ENCODE peak calls at places on chromosomes 5 and 9, in eight cellular contexts. X is aorta, I is stomach, F is H9, P is Peyer's patch, W is adipocyte, L is left ventricle myocardium inferior, A is GM23338. O is an unnamed sample. For H3K27me3, the result is how much of the 10 kb centered on the place peaks cover.

GRCh38 chr5:372911-373709 is 51.6 kb downstream of the AHRR start:
- DNase-seq in X (peak), I (peak), F (peak), P (peak), W (no peak), L (no peak), A (peak), O (peak)

GRCh38 chr5:11904270-11904906 is at the start of gene CTNND2:
- DNase-seq in X (no peak), I (no peak), F (peak), P (no peak), W (peak), L (no peak), A (peak), O (no peak)

GRCh38 chr9:113221800-113222481 is 597 bp downstream of the SLC31A1 start:
- DNase-seq in X (no peak), I (no peak), F (no peak), P (no peak), W (no peak), L (no peak), A (no peak), O (no peak)

GRCh38 chr5:118906932-118907331 is 81.4 kb downstream of the DTWD2 start:
- DNase-seq in X (no peak), I (no peak), F (no peak), P (no peak), W (no peak), L (no peak), A (no peak), O (no peak)

GRCh38 chr9:129560849-129561248 is 60.1 kb downstream of the C9orf50 start:
- DNase-seq in X (no peak), I (no peak), F (no peak), P (no peak), W (no peak), L (no peak), A (no peak), O (no peak)

GRCh38 chr9:20619492-20619860 is 2.8 kb downstream of the MLLT3 start:
- DNase-seq in X (no peak), I (no peak), F (no peak), P (no peak), W (no peak), L (no peak), A (no peak), O (no peak)

GRCh38 chr9:109640232-109641078 is 139.5 kb upstream of the PALM2AKAP2 start:
- DNase-seq in X (peak), I (peak), F (peak), P (no peak), W (peak), L (peak), A (peak), O (peak)

GRCh38 chr5:181060231-181060590 is 20.1 kb downstream of the BTNL9 start:
- DNase-seq in X (no peak), I (no peak), F (no peak), P (no peak), W (no peak), L (no peak), A (no peak), O (no peak)

GRCh38 chr5:153678617-153679329 is 188.3 kb downstream of the GRIA1 start:
- DNase-seq in X (no peak), I (no peak), F (no peak), P (no peak), W (no peak), L (peak), A (no peak), O (no peak)

GRCh38 chr5:124421584-124421983 is 324.9 kb downstream of the ZNF608 start:
- DNase-seq in X (no peak), I (no peak), F (no peak), P (no peak), W (no peak), L (no peak), A (no peak), O (no peak)

GRCh38 chr9:134496413-134497282 is 145.0 kb upstream of the COL5A1 start:
- DNase-seq in X (peak), I (no peak), F (no peak), P (no peak), W (no peak), L (no peak), A (no peak), O (no peak)

GRCh38 chr9:18297532-18297872 is 176.5 kb upstream of the ADAMTSL1 start:
- DNase-seq in X (no peak), I (no peak), F (peak), P (no peak), W (no peak), L (no peak), A (peak), O (no peak)

DNA sequence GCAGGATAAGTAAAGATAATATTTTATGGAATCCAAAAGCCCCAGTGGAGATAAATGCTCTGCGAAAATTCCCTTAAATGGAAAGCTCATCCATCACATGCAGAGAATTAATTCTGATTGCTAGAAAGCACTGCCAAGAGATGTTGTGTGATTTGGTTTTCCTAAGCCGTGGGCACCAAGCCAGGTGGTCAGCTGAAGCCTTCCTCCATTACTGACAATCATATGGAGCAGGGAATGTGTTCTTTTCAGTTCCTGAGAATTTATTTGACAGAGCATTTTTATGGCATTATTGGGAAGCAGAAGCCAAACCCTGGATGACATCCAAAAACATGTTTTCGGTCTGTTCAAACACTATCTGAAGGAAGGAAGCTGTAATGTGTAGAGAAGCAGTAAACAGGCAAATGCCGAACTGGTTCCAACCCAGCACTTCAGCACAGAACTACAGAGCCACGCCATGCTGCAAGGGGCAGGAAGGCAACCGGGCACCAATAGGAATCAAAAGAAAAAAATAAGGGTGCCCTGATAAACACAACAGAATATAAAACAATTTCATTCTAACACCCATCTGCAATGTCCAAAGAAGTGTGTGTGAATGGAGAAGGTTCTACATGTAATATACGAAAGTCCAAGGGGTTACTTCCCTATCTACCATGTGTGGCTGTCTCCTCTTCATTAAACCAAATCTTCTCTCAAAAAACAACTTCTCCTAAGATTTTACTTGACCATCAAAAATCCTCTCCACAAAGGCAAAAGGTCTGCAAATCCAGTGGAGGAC is 12.3 kb downstream of the ARSB start:
- DNase-seq in X (no peak), I (peak), F (no peak), P (no peak), W (peak), L (peak), A (no peak), O (peak)
- H3K27me3 ChIP-seq in X (under half), I (under half), F (under half), P (under half), W (under half), L (under half), A (under half), O (under half)

GRCh38 chr9:132167192-132167591 is 5.3 kb downstream of the NTNG2 start:
- DNase-seq in X (no peak), I (no peak), F (no peak), P (no peak), W (no peak), L (no peak), A (no peak), O (no peak)
- H3K27me3 ChIP-seq in X (under half), I (half or more), F (under half), P (under half), W (half or more), L (half or more), A (under half), O (under half)

DNA sequence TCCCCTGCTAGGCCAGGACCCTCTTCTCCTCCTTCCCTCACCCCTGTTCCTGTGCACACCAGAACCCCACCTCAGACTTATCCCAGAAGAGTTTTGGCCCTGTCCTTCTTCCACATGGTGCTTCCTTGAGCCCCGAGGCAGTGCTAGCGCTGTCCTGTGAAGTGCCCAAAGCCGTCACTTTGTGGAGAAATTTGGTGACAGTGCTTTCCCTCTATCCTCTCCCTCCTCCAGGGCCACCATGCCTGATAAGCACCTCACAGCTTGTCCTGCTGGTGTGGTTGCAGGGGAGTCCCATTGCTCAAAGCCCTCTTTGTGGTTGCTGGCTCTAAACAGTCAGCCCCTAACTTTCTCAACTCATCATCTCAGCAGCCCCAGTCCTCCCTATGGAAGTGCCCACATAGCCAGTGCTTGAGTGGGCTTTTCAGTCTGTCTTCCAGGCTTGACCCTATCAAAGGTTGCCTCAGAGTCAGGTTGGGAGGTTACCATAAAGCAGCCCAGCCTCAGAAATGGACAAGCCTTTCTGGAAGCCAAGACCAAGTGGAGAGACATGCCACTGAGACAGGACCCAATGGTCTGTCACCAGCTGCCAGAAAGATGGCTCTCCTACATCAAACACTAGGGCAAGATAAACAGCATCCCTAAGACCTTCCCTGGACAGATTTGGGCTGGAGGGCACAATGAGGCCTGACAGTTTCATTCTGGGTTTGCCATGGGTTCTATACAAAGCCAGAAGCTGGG is 18.0 kb downstream of the IGIP start:
- DNase-seq in X (no peak), I (no peak), F (no peak), P (no peak), W (no peak), L (no peak), A (no peak), O (no peak)
- H3K27me3 ChIP-seq in X (under half), I (under half), F (under half), P (under half), W (under half), L (under half), A (under half), O (under half)

GRCh38 chr5:176848651-176849050 is 38.3 kb downstream of the UNC5A start:
- DNase-seq in X (no peak), I (no peak), F (no peak), P (no peak), W (no peak), L (no peak), A (no peak), O (no peak)
- H3K27me3 ChIP-seq in X (under half), I (half or more), F (under half), P (under half), W (half or more), L (half or more), A (under half), O (under half)

GRCh38 chr5:50962934-50963646 is 296.7 kb downstream of the PARP8 start:
- DNase-seq in X (peak), I (peak), F (peak), P (peak), W (peak), L (peak), A (peak), O (peak)
- H3K27me3 ChIP-seq in X (under half), I (under half), F (under half), P (under half), W (under half), L (half or more), A (half or more), O (half or more)

DNA sequence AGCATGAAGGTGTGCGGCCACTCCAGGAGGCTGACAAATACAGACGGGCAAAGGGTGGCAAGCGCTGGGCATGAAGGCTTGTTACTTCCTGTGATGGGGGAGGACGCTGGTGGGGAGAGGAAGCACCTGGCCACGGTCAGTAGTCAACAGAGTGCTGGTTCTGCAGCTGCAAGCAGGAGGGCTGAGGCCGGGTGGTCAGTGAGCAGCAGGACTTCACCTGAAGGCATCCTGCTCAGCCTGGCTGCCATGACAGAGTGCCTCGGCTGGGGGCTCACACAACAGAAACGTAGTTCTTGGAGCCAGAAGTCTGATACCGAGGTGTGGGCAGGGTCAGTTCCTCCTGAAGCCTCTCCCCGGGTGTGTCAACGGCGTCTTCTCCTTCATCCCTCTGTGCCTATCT is 118.6 kb upstream of the IRX4 start:
- DNase-seq in X (no peak), I (no peak), F (no peak), P (no peak), W (no peak), L (no peak), A (no peak), O (no peak)
- H3K27me3 ChIP-seq in X (under half), I (under half), F (under half), P (under half), W (under half), L (under half), A (under half), O (under half)

GRCh38 chr5:51375084-51375483 is 8.2 kb upstream of the ISL1 start:
- DNase-seq in X (no peak), I (no peak), F (no peak), P (no peak), W (no peak), L (no peak), A (no peak), O (no peak)

GRCh38 chr5:51378415-51378777 is 4.9 kb upstream of the ISL1 start:
- DNase-seq in X (no peak), I (no peak), F (peak), P (no peak), W (no peak), L (no peak), A (peak), O (no peak)

GRCh38 chr5:51378061-51378409 is 5.2 kb upstream of the ISL1 start:
- DNase-seq in X (no peak), I (no peak), F (no peak), P (no peak), W (no peak), L (no peak), A (no peak), O (no peak)

GRCh38 chr5:51377151-51378060 is 5.8 kb upstream of the ISL1 start:
- DNase-seq in X (no peak), I (no peak), F (peak), P (no peak), W (no peak), L (no peak), A (peak), O (no peak)

GRCh38 chr5:51376504-51376903 is 6.7 kb upstream of the ISL1 start:
- DNase-seq in X (no peak), I (no peak), F (no peak), P (no peak), W (no peak), L (no peak), A (no peak), O (no peak)
- H3K27me3 ChIP-seq in X (under half), I (under half), F (half or more), P (under half), W (half or more), L (half or more), A (half or more), O (half or more)

GRCh38 chr5:172545291-172545761 is 91.0 kb upstream of the SH3PXD2B start:
- DNase-seq in X (peak), I (no peak), F (no peak), P (no peak), W (no peak), L (no peak), A (no peak), O (peak)
- H3K27me3 ChIP-seq in X (under half), I (under half), F (under half), P (under half), W (half or more), L (under half), A (under half), O (under half)

GRCh38 chr5:139901971-139902370 is 106.4 kb downstream of the PSD2 start:
- DNase-seq in X (no peak), I (no peak), F (no peak), P (no peak), W (no peak), L (no peak), A (peak), O (no peak)

GRCh38 chr5:139898981-139899380 is 103.4 kb downstream of the PSD2 start:
- DNase-seq in X (no peak), I (no peak), F (no peak), P (no peak), W (no peak), L (no peak), A (no peak), O (no peak)

GRCh38 chr5:139900546-139901250 is 105.1 kb downstream of the PSD2 start:
- DNase-seq in X (no peak), I (no peak), F (no peak), P (no peak), W (no peak), L (no peak), A (no peak), O (no peak)

GRCh38 chr5:139903450-139903804 is 107.8 kb downstream of the PSD2 start:
- DNase-seq in X (no peak), I (no peak), F (no peak), P (no peak), W (no peak), L (no peak), A (peak), O (no peak)

DNA sequence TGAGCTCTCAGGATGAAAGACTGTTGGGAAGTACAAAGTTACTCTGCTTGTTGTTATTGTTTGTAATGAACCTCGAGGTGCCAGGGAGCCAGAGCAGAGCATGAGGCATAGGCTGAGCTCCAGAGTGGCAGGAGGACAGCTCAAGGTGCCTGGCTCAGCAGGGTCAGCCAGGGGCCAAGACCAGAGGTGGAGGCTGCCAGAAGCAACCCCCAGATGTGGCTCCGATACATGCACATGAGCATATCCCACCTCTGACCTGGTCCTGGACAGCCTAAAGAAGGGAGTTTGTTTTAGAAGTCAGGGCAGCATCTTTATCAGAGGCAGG is 105.6 kb downstream of the PSD2 start:
- DNase-seq in X (no peak), I (no peak), F (no peak), P (no peak), W (no peak), L (no peak), A (no peak), O (no peak)
- H3K27me3 ChIP-seq in X (under half), I (half or more), F (under half), P (under half), W (under half), L (under half), A (half or more), O (under half)

GRCh38 chr5:178434851-178435250 is 155.3 kb downstream of the COL23A1 start:
- DNase-seq in X (peak), I (no peak), F (peak), P (no peak), W (no peak), L (peak), A (no peak), O (no peak)

GRCh38 chr5:178435321-178436238 is 154.6 kb downstream of the COL23A1 start:
- DNase-seq in X (peak), I (no peak), F (no peak), P (no peak), W (no peak), L (no peak), A (no peak), O (no peak)

GRCh38 chr5:178432421-178433272 is 157.5 kb downstream of the COL23A1 start:
- DNase-seq in X (peak), I (no peak), F (no peak), P (no peak), W (no peak), L (no peak), A (no peak), O (no peak)

GRCh38 chr5:178433273-178433775 is 156.9 kb downstream of the COL23A1 start:
- DNase-seq in X (peak), I (no peak), F (no peak), P (no peak), W (no peak), L (no peak), A (no peak), O (no peak)

GRCh38 chr5:178434016-178434761 is 156.0 kb downstream of the COL23A1 start:
- DNase-seq in X (peak), I (no peak), F (no peak), P (no peak), W (no peak), L (no peak), A (no peak), O (no peak)
- H3K27me3 ChIP-seq in X (under half), I (under half), F (under half), P (under half), W (under half), L (under half), A (under half), O (under half)

O was measured in uterus.